ENCODE peak calls at places on chromosomes 16 and 17, in nine cellular contexts. V, R, H, O, E, Z, Q, W and J are unnamed samples.

GRCh38 chr16:30418350-30419181 is 11.2 kb downstream of the ZNF771 start:
- DNase-seq in V (no peak), R (no peak), H (no peak), O (no peak), E (no peak), Z (no peak), Q (no peak), W (no peak), J (no peak)

GRCh38 chr17:58224315-58224714 is 5.3 kb upstream of the MKS1 start:
- DNase-seq in V (no peak), R (no peak), H (no peak), O (no peak), E (no peak), Z (no peak), Q (peak), W (no peak), J (peak)

GRCh38 chr17:78268960-78269892 is 37.8 kb downstream of the TMEM235 start:
- DNase-seq in V (no peak), R (no peak), H (no peak), O (no peak), E (peak), Z (no peak), Q (no peak), W (no peak), J (peak)

GRCh38 chr16:56349086-56349415 is 76.3 kb downstream of the AMFR start:
- DNase-seq in V (no peak), R (peak), H (no peak), O (no peak), E (no peak), Z (no peak), Q (no peak), W (no peak), J (no peak)

GRCh38 chr17:74150428-74151025 is 53.0 kb upstream of the RPL38 start:
- DNase-seq in V (peak), R (no peak), H (no peak), O (no peak), E (no peak), Z (no peak), Q (no peak), W (no peak), J (no peak)

GRCh38 chr16:78184554-78185183 is 85.2 kb downstream of the WWOX start:
- DNase-seq in V (no peak), R (no peak), H (no peak), O (no peak), E (no peak), Z (no peak), Q (peak), W (no peak), J (peak)

GRCh38 chr17:65278050-65278819 is 141.1 kb downstream of the RGS9 start:
- DNase-seq in V (peak), R (no peak), H (no peak), O (peak), E (peak), Z (no peak), Q (peak), W (peak), J (peak)

GRCh38 chr17:29833801-29834200 is 96.2 kb downstream of the SSH2 start:
- DNase-seq in V (no peak), R (no peak), H (no peak), O (no peak), E (no peak), Z (no peak), Q (no peak), W (no peak), J (no peak)

GRCh38 chr16:27400751-27401620 is 988 bp upstream of the IL21R start:
- DNase-seq in V (no peak), R (no peak), H (no peak), O (no peak), E (no peak), Z (no peak), Q (peak), W (no peak), J (peak)

GRCh38 chr17:8073627-8074485 is 13.7 kb downstream of the ALOX12B start:
- DNase-seq in V (peak), R (peak), H (no peak), O (peak), E (peak), Z (peak), Q (peak), W (peak), J (peak)

GRCh38 chr17:71118039-71118438 is 948.7 kb downstream of the KCNJ2 start:
- DNase-seq in V (peak), R (no peak), H (no peak), O (no peak), E (peak), Z (no peak), Q (no peak), W (no peak), J (peak)

GRCh38 chr17:42065201-42065600 is 14.8 kb upstream of the C17orf113 start:
- DNase-seq in V (no peak), R (no peak), H (no peak), O (no peak), E (no peak), Z (no peak), Q (no peak), W (no peak), J (peak)

GRCh38 chr16:12826559-12826958 is 22.9 kb upstream of the CPPED1 start:
- DNase-seq in V (no peak), R (no peak), H (no peak), O (no peak), E (no peak), Z (no peak), Q (no peak), W (no peak), J (no peak)

GRCh38 chr17:77110006-77110374 is 30.8 kb upstream of the SEC14L1 start:
- DNase-seq in V (no peak), R (no peak), H (no peak), O (no peak), E (peak), Z (no peak), Q (peak), W (no peak), J (peak)

GRCh38 chr17:49646391-49647255 is 31.3 kb downstream of the SPOP start:
- DNase-seq in V (no peak), R (no peak), H (no peak), O (no peak), E (no peak), Z (no peak), Q (peak), W (no peak), J (peak)

GRCh38 chr17:65047939-65048338 is 8.6 kb downstream of the GNA13 start:
- DNase-seq in V (no peak), R (no peak), H (no peak), O (no peak), E (no peak), Z (peak), Q (no peak), W (no peak), J (no peak)

GRCh38 chr16:89093602-89094251 is at the start of gene ACSF3:
- DNase-seq in V (peak), R (peak), H (no peak), O (peak), E (peak), Z (no peak), Q (peak), W (peak), J (peak)

GRCh38 chr17:29124931-29125270 is 55.3 kb downstream of the MYO18A start:
- DNase-seq in V (peak), R (no peak), H (no peak), O (peak), E (no peak), Z (no peak), Q (no peak), W (no peak), J (no peak)

GRCh38 chr17:58415371-58416055 is 1.8 kb downstream of the RNF43 start:
- DNase-seq in V (peak), R (no peak), H (no peak), O (peak), E (peak), Z (no peak), Q (no peak), W (no peak), J (no peak)

GRCh38 chr17:38761612-38762011 is 9.1 kb downstream of the PSMB3 start:
- DNase-seq in V (no peak), R (peak), H (no peak), O (no peak), E (peak), Z (no peak), Q (peak), W (no peak), J (peak)

GRCh38 chr17:68421486-68421885 is 35.8 kb downstream of the WIPI1 start:
- DNase-seq in V (no peak), R (no peak), H (no peak), O (no peak), E (peak), Z (no peak), Q (no peak), W (no peak), J (no peak)

GRCh38 chr17:35086931-35087573 is 23.5 kb upstream of the RFFL start:
- DNase-seq in V (peak), R (no peak), H (no peak), O (no peak), E (no peak), Z (no peak), Q (no peak), W (peak), J (no peak)

GRCh38 chr16:35450648-35451047 is 1991.2 kb downstream of the TP53TG3F start:
- DNase-seq in V (no peak), R (no peak), H (no peak), O (no peak), E (no peak), Z (no peak), Q (no peak), W (no peak), J (no peak)

GRCh38 chr16:86772671-86773338 is 194.5 kb downstream of the FOXL1 start:
- DNase-seq in V (no peak), R (peak), H (no peak), O (no peak), E (peak), Z (no peak), Q (peak), W (no peak), J (peak)

GRCh38 chr17:75922963-75923874 is 17.6 kb downstream of the FBF1 start:
- DNase-seq in V (no peak), R (no peak), H (no peak), O (no peak), E (no peak), Z (no peak), Q (no peak), W (no peak), J (no peak)

GRCh38 chr17:74862108-74862901 is 2.6 kb upstream of the GRIN2C start:
- DNase-seq in V (peak), R (peak), H (no peak), O (peak), E (peak), Z (peak), Q (peak), W (peak), J (peak)

GRCh38 chr17:28643979-28644781 is 778 bp downstream of the BLTP2 start:
- DNase-seq in V (peak), R (peak), H (no peak), O (peak), E (peak), Z (peak), Q (peak), W (peak), J (peak)

GRCh38 chr17:61474235-61474927 is 22.2 kb downstream of the TBX4 start:
- DNase-seq in V (no peak), R (no peak), H (no peak), O (no peak), E (no peak), Z (peak), Q (no peak), W (no peak), J (no peak)

GRCh38 chr16:74984194-74984669 is 691 bp downstream of the WDR59 start:
- DNase-seq in V (no peak), R (no peak), H (no peak), O (no peak), E (no peak), Z (no peak), Q (peak), W (peak), J (peak)

GRCh38 chr16:27867122-27868110 is 196.1 kb downstream of the GSG1L start:
- DNase-seq in V (peak), R (peak), H (no peak), O (peak), E (peak), Z (no peak), Q (peak), W (peak), J (peak)

GRCh38 chr16:71672125-71672524 is 46.1 kb downstream of the MARVELD3 start:
- DNase-seq in V (no peak), R (no peak), H (no peak), O (no peak), E (peak), Z (no peak), Q (no peak), W (no peak), J (no peak)

GRCh38 chr16:81443688-81444447 is 740 bp upstream of the CMIP start:
- DNase-seq in V (peak), R (peak), H (no peak), O (peak), E (no peak), Z (no peak), Q (no peak), W (no peak), J (no peak)

GRCh38 chr17:73551144-73551543 is 93.1 kb downstream of the SDK2 start:
- DNase-seq in V (no peak), R (no peak), H (no peak), O (no peak), E (no peak), Z (no peak), Q (no peak), W (no peak), J (no peak)

GRCh38 chr17:2416010-2416734 is 15.3 kb upstream of the MNT start:
- DNase-seq in V (peak), R (peak), H (peak), O (peak), E (peak), Z (peak), Q (peak), W (peak), J (peak)

GRCh38 chr17:2414665-2415064 is 13.8 kb upstream of the MNT start:
- DNase-seq in V (no peak), R (no peak), H (no peak), O (no peak), E (no peak), Z (no peak), Q (no peak), W (no peak), J (no peak)

GRCh38 chr17:2410951-2411350 is 10.1 kb upstream of the MNT start:
- DNase-seq in V (no peak), R (no peak), H (no peak), O (no peak), E (no peak), Z (no peak), Q (no peak), W (no peak), J (no peak)

GRCh38 chr17:2415081-2415480 is 14.2 kb upstream of the MNT start:
- DNase-seq in V (no peak), R (no peak), H (no peak), O (no peak), E (no peak), Z (no peak), Q (no peak), W (no peak), J (no peak)

DNA sequence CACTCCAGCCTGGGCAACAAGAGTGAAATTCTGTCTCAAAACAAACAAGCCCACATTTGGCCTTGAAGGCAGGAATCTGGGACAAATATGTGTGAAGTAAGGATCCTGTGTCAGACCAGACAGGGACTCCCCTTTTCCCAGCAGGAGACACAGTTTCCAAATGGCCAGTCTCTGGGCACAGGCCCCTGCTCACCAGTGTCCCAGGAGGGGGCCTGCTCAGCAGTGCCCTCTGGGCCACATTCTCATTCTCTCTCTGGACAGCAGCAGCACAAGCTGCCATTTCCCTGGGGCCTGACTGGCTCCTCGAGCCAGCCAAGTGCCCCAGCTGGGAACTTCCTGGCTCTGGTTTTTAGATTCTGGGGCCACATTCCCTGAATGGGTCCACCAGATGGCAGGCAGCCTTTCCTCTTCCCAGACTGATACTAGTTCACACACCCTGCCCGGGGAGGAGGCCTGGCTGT is 11.7 kb upstream of the MNT start:
- DNase-seq in V (peak), R (no peak), H (no peak), O (no peak), E (peak), Z (no peak), Q (peak), W (no peak), J (peak)
- TF ChIP-seq CTCF in V (peak), R (no peak), H (peak), O (peak), E (no peak), Z (no peak), Q (no peak), W (no peak), J (peak)

DNA sequence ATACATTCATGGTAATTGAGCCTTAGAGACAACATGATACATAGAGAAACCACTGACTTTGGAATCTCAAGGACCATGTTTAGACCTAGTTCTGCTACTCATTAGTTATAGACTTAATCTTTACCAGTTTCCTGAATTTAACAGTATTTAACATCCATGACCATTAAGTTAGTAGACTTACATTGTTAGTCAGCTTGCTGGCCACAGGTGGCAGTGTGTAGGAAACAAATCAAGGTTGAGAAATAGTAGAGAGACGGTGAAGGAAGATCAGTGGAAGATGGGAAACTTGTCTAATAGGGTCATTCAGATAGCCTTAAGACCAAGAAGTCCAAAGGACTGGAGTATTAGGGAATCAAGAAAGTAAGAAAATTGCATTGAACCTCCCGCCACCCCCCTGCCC is 31.0 kb downstream of the OMG start:
- DNase-seq in V (no peak), R (no peak), H (no peak), O (no peak), E (no peak), Z (no peak), Q (no peak), W (no peak), J (no peak)
- TF ChIP-seq CTCF in V (no peak), R (peak), H (no peak), O (peak), E (peak), Z (peak), Q (peak), W (peak), J (no peak)

DNA sequence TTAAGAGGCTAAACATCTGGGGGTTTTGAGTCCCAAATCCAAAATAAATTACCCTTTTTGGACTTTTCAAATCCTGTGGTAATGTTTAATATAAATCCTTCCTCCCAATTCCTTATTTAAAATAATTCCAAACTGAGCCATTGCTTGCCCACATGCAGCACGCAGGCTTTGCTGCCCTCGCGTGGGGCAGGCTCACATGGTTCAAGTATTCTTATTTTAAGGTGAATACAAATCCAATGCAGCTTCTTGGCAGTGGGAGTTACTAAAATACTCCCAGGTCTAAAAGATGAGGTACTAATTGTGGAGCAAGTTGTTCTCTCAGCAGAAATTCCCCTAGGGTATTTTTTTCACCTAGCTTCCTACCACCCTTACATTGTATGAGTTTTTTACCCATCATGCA is 33.0 kb downstream of the CYB561 start:
- DNase-seq in V (no peak), R (no peak), H (no peak), O (no peak), E (no peak), Z (no peak), Q (no peak), W (no peak), J (no peak)
- TF ChIP-seq CTCF in V (no peak), R (no peak), H (no peak), O (no peak), E (no peak), Z (no peak), Q (no peak), W (no peak), J (no peak)

GRCh38 chr17:40452074-40452787 is 9.0 kb downstream of the IGFBP4 start:
- DNase-seq in V (no peak), R (no peak), H (no peak), O (peak), E (no peak), Z (no peak), Q (peak), W (no peak), J (peak)
- TF ChIP-seq CTCF in V (no peak), R (no peak), H (no peak), O (no peak), E (no peak), Z (no peak), Q (no peak), W (no peak), J (no peak)

GRCh38 chr17:4033751-4034251 is 69.6 kb upstream of the ATP2A3 start:
- DNase-seq in V (peak), R (no peak), H (no peak), O (no peak), E (no peak), Z (no peak), Q (no peak), W (no peak), J (no peak)
- TF ChIP-seq CTCF in V (no peak), R (no peak), H (no peak), O (no peak), E (no peak), Z (no peak), Q (no peak), W (no peak), J (no peak)

GRCh38 chr16:4561565-4561964 is 5.4 kb downstream of the C16orf96 start:
- DNase-seq in V (no peak), R (no peak), H (no peak), O (no peak), E (peak), Z (no peak), Q (no peak), W (no peak), J (no peak)
- TF ChIP-seq CTCF in V (no peak), R (no peak), H (no peak), O (no peak), E (no peak), Z (no peak), Q (no peak), W (no peak), J (no peak)

GRCh38 chr17:21125862-21126261 is 902 bp upstream of the DHRS7B start:
- DNase-seq in V (no peak), R (peak), H (no peak), O (no peak), E (no peak), Z (no peak), Q (no peak), W (peak), J (no peak)

GRCh38 chr17:21127508-21128077 is 829 bp downstream of the DHRS7B start:
- DNase-seq in V (no peak), R (no peak), H (no peak), O (no peak), E (no peak), Z (no peak), Q (peak), W (no peak), J (no peak)

GRCh38 chr17:21124096-21124495 is 2.7 kb upstream of the DHRS7B start:
- DNase-seq in V (no peak), R (no peak), H (no peak), O (no peak), E (no peak), Z (no peak), Q (peak), W (no peak), J (no peak)

GRCh38 chr17:21129023-21129681 is 2.4 kb downstream of the DHRS7B start:
- DNase-seq in V (peak), R (no peak), H (no peak), O (peak), E (no peak), Z (no peak), Q (peak), W (no peak), J (peak)

GRCh38 chr17:21126645-21127507 is at the start of gene DHRS7B:
- DNase-seq in V (peak), R (peak), H (peak), O (peak), E (peak), Z (peak), Q (peak), W (peak), J (peak)
- TF ChIP-seq CTCF in V (no peak), R (no peak), H (peak), O (no peak), E (no peak), Z (no peak), Q (no peak), W (no peak), J (no peak)